ENCODE peak calls at places on chromosomes 2 and 18, in nine cellular contexts. J, Y, C, D, L, W, P, T and F are unnamed samples. For H3K9me3, the result is how much of the 10 kb centered on the place peaks cover.

GRCh38 chr2:41722668-41723369 is 325.0 kb upstream of the PKDCC start:
- DNase-seq in J (no peak), Y (no peak), C (peak), D (no peak), L (no peak), W (no peak), P (no peak), T (no peak), F (peak)

GRCh38 chr2:158953454-158953853 is 15.0 kb upstream of the TANC1 start:
- DNase-seq in J (no peak), Y (no peak), C (peak), D (no peak), L (no peak), W (no peak), P (peak), T (no peak), F (no peak)

GRCh38 chr2:119126650-119127049 is 31.9 kb downstream of the C1QL2 start:
- DNase-seq in J (peak), Y (no peak), C (no peak), D (peak), L (peak), W (no peak), P (peak), T (no peak), F (no peak)

GRCh38 chr2:123380536-123380935 is 644.6 kb upstream of the CNTNAP5 start:
- DNase-seq in J (no peak), Y (no peak), C (no peak), D (no peak), L (no peak), W (no peak), P (no peak), T (no peak), F (no peak)

GRCh38 chr2:231515603-231516002 is 14.6 kb downstream of the NMUR1 start:
- DNase-seq in J (no peak), Y (no peak), C (no peak), D (no peak), L (no peak), W (no peak), P (no peak), T (no peak), F (no peak)

GRCh38 chr2:117980783-117981676 is 32.8 kb downstream of the CCDC93 start:
- DNase-seq in J (no peak), Y (peak), C (peak), D (no peak), L (no peak), W (no peak), P (peak), T (no peak), F (no peak)

GRCh38 chr2:69022548-69022947 is 9.6 kb downstream of the ANTXR1 start:
- DNase-seq in J (no peak), Y (no peak), C (no peak), D (no peak), L (no peak), W (no peak), P (peak), T (no peak), F (no peak)

GRCh38 chr2:235723371-235723770 is 229.5 kb downstream of the AGAP1 start:
- DNase-seq in J (no peak), Y (peak), C (no peak), D (no peak), L (no peak), W (no peak), P (no peak), T (no peak), F (no peak)

GRCh38 chr2:59076079-59076619 is 835.0 kb upstream of the FANCL start:
- DNase-seq in J (no peak), Y (no peak), C (no peak), D (no peak), L (no peak), W (no peak), P (no peak), T (no peak), F (no peak)

GRCh38 chr2:151878655-151879563 is 50.7 kb upstream of the ARL5A start:
- DNase-seq in J (no peak), Y (no peak), C (peak), D (no peak), L (no peak), W (no peak), P (peak), T (no peak), F (no peak)

GRCh38 chr2:62343636-62344349 is 147.9 kb downstream of the B3GNT2 start:
- DNase-seq in J (no peak), Y (no peak), C (no peak), D (no peak), L (no peak), W (no peak), P (no peak), T (no peak), F (no peak)

GRCh38 chr2:152620218-152620617 is 97.0 kb downstream of the PRPF40A start:
- DNase-seq in J (no peak), Y (no peak), C (no peak), D (no peak), L (no peak), W (no peak), P (no peak), T (no peak), F (no peak)

GRCh38 chr2:235740821-235741220 is 247.0 kb downstream of the AGAP1 start:
- DNase-seq in J (peak), Y (no peak), C (no peak), D (peak), L (no peak), W (no peak), P (no peak), T (no peak), F (no peak)

GRCh38 chr2:105919191-105919811 is 174.6 kb downstream of the NCK2 start:
- DNase-seq in J (no peak), Y (no peak), C (peak), D (no peak), L (no peak), W (no peak), P (no peak), T (peak), F (no peak)

GRCh38 chr2:191020742-191021381 is 6.9 kb upstream of the STAT1 start:
- DNase-seq in J (no peak), Y (no peak), C (peak), D (no peak), L (no peak), W (no peak), P (peak), T (no peak), F (no peak)

GRCh38 chr2:230863442-230864121 is 1.2 kb upstream of the ITM2C start:
- DNase-seq in J (no peak), Y (no peak), C (no peak), D (no peak), L (no peak), W (no peak), P (no peak), T (no peak), F (no peak)

GRCh38 chr18:8705280-8705940 is at the start of gene MTCL1:
- DNase-seq in J (peak), Y (peak), C (peak), D (peak), L (peak), W (peak), P (peak), T (no peak), F (peak)

GRCh38 chr2:160909781-160910242 is 250.4 kb upstream of the TANK start:
- DNase-seq in J (no peak), Y (no peak), C (peak), D (no peak), L (no peak), W (no peak), P (peak), T (no peak), F (no peak)

GRCh38 chr2:98524168-98524567 is 79.5 kb downstream of the INPP4A start:
- DNase-seq in J (no peak), Y (no peak), C (peak), D (no peak), L (no peak), W (no peak), P (no peak), T (no peak), F (no peak)

GRCh38 chr2:176553685-176554106 is 284.5 kb downstream of the MTX2 start:
- DNase-seq in J (peak), Y (peak), C (peak), D (peak), L (peak), W (no peak), P (peak), T (peak), F (peak)

GRCh38 chr2:10400568-10400977 is 47.6 kb downstream of the ODC1 start:
- DNase-seq in J (no peak), Y (peak), C (no peak), D (no peak), L (peak), W (no peak), P (no peak), T (no peak), F (no peak)

DNA sequence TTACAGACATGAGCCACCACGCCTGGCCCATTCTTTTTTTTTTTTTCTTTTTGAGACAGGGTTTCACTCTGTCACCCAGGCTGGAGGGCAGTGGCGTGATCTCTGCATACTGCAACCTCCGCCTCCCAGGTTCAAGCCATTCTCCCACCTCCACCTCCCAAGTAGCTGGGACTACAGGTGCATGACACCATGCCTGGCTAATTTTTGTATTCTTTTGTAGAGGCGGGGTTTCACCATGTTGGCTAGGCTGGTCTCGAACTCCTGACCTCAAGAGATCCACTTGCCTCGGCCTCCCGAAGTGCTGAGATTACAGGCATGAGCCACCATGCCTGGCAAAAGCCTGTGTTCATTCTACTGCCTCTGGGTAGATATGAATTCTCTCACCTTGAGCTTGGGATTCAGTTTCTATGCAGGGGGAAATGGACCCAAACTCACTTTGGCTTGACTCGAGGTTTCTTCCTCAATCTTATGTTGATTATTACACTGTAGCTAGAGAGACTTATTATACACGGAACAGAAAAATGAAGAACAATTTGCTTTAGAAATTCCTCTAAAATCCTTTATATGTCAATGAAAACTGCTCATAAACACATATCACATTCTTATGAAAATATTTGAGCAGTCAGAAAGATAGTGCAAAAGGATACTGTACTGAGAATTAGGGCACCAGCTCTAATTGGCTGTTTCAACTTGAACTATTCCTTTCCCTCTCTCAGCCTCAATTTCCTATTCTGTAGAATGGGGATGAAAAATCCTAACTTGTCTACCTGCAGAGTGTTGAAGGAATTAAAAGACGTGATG is 252.3 kb downstream of the MYCN start:
- DNase-seq in J (no peak), Y (no peak), C (no peak), D (no peak), L (no peak), W (no peak), P (no peak), T (no peak), F (no peak)
- H3K9me3 ChIP-seq in J (under half), Y (under half), C (under half), D (under half), L (under half), W (under half), P (under half), T (under half), F (under half)

DNA sequence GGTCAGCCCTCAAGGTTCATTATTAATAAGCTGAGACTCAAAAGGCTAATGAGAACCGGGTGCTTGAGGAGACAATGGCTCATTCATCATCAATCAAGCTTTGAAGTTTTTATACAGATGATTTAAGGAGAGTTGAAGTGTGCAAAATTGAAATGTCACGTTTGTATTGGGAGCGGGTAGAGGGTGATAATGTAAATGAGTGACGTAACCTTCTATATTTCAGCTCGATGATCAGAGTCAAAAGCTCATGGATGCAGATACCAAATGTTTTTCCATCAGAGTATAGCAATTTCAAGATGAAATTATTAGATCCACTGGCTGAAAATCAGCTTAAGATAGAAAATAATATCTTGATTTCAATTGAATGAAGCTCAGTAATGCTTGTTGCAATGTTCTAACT is 744.8 kb downstream of the ERBB4 start:
- DNase-seq in J (no peak), Y (no peak), C (no peak), D (no peak), L (no peak), W (no peak), P (no peak), T (no peak), F (no peak)
- H3K9me3 ChIP-seq in J (under half), Y (under half), C (under half), D (under half), L (under half), W (under half), P (under half), T (under half), F (under half)

GRCh38 chr18:79737426-79737825 is 57.8 kb downstream of the CTDP1 start:
- DNase-seq in J (no peak), Y (peak), C (no peak), D (no peak), L (peak), W (no peak), P (no peak), T (no peak), F (peak)
- H3K9me3 ChIP-seq in J (under half), Y (under half), C (under half), D (under half), L (under half), W (under half), P (under half), T (under half), F (under half)

DNA sequence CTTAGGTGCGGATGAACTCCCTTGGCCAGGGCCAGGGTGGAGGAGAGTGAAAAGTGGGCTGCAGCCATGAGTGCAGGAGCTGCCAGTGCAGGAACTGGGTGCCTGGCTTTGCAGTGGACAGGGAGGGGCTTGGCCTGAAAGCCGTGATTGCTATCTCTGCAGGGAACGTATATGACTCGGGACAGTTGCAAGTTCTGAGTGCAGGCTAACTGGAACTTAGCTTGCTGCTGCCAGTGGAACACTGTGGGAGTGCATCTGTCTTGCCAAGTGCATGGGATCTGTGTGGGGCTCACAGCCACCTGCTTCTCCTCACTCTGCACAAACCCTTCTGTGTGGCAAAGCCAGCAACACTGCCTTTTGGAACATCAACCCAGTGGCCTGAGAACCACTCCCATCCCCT is 36.9 kb downstream of the FLACC1 start:
- DNase-seq in J (no peak), Y (no peak), C (no peak), D (no peak), L (no peak), W (no peak), P (no peak), T (no peak), F (no peak)
- H3K9me3 ChIP-seq in J (under half), Y (half or more), C (under half), D (under half), L (under half), W (under half), P (under half), T (under half), F (under half)

GRCh38 chr2:2909086-2910035 is 468.3 kb downstream of the EIPR1 start:
- DNase-seq in J (no peak), Y (no peak), C (no peak), D (no peak), L (no peak), W (no peak), P (no peak), T (no peak), F (no peak)
- H3K9me3 ChIP-seq in J (under half), Y (under half), C (under half), D (under half), L (under half), W (under half), P (under half), T (under half), F (under half)